ENCODE peak calls at places on chromosome 21, in nine cellular contexts. E, N, F, K, S, H, U, L and T are unnamed samples.

GRCh38 chr21:36422279-36423098 is 37.3 kb downstream of the CHAF1B start:
- DNase-seq in E (peak; percentile 88), F (peak; percentile 21), H (peak; percentile 79), S (peak; percentile 42), K (peak; percentile 51), N (peak; percentile 74), U (no peak), L (peak; percentile 39), T (no peak)

GRCh38 chr21:20970691-20971090 is 27.5 kb upstream of the NCAM2 start:
- DNase-seq in H (no peak), K (no peak), E (no peak), S (no peak), L (no peak), F (no peak), U (no peak), N (no peak), T (no peak)

GRCh38 chr21:15775981-15776380 is 46.2 kb downstream of the USP25 start:
- DNase-seq in K (no peak), U (no peak), S (peak; percentile 81), N (no peak), F (peak; percentile 44), E (no peak), L (no peak), H (no peak), T (no peak)

GRCh38 chr21:32914424-32915070 is 111.2 kb upstream of the OLIG2 start:
- DNase-seq in S (no peak), F (no peak), H (no peak), L (no peak), U (no peak), N (no peak), K (no peak), E (no peak), T (no peak)

GRCh38 chr21:17196619-17197018 is 316.2 kb upstream of the CXADR start:
- DNase-seq in K (no peak), N (no peak), S (no peak), E (no peak), L (no peak), H (no peak), U (no peak), F (no peak), T (no peak)

GRCh38 chr21:43866233-43866632 is 1.2 kb downstream of the AGPAT3 start:
- DNase-seq in S (peak; percentile 36), U (no peak), L (peak; percentile 63), N (no peak), K (peak; percentile 55), E (peak; percentile 71), F (no peak), H (peak; percentile 19), T (no peak)

GRCh38 chr21:15483138-15483780 is 246.5 kb upstream of the USP25 start:
- DNase-seq in E (peak; percentile 84), S (peak; percentile 71), K (peak; percentile 84), L (peak; percentile 87), H (peak; percentile 93), U (peak; percentile 85), F (peak; percentile 76), N (peak; percentile 89), T (peak; percentile 89)

GRCh38 chr21:19899645-19900044 is 1098.6 kb upstream of the NCAM2 start:
- DNase-seq in E (no peak), H (no peak), F (no peak), N (no peak), K (no peak), S (no peak), U (no peak), L (no peak), T (no peak)

GRCh38 chr21:43766734-43767497 is 9.2 kb downstream of the CSTB start:
- DNase-seq in U (no peak), K (no peak), F (no peak), E (no peak), N (no peak), H (no peak), S (no peak), L (no peak), T (no peak)

GRCh38 chr21:36330904-36331303 is 10.9 kb downstream of the MORC3 start:
- DNase-seq in S (peak; percentile 30), N (no peak), L (no peak), K (peak; percentile 39), H (peak; percentile 57), E (peak; percentile 59), U (peak; percentile 33), F (no peak), T (no peak)

GRCh38 chr21:36635991-36636390 is 62.9 kb upstream of the SIM2 start:
- DNase-seq in N (no peak), H (no peak), S (no peak), K (no peak), F (no peak), L (no peak), E (no peak), U (no peak), T (no peak)

GRCh38 chr21:39612233-39613028 is at the start of gene B3GALT5:
- DNase-seq in K (no peak), S (peak; percentile 60), L (no peak), E (peak; percentile 11), F (no peak), U (no peak), N (no peak), H (peak; percentile 95), T (no peak)

GRCh38 chr21:18620421-18620820 is 216.8 kb upstream of the TMPRSS15 start:
- DNase-seq in S (no peak), L (no peak), N (no peak), E (no peak), F (no peak), U (no peak), K (no peak), H (no peak), T (no peak)

GRCh38 chr21:23531444-23531843 is 2075.8 kb downstream of the MRPL39 start:
- DNase-seq in K (no peak), U (no peak), L (no peak), F (no peak), S (no peak), N (no peak), E (no peak), H (no peak), T (no peak)

GRCh38 chr21:41183575-41183974 is 15.6 kb downstream of the BACE2 start:
- DNase-seq in L (no peak), H (no peak), E (no peak), K (no peak), N (no peak), U (no peak), S (no peak), F (no peak), T (no peak)

GRCh38 chr21:27244796-27245195 is 277.9 kb upstream of the ADAMTS5 start:
- DNase-seq in E (no peak), U (no peak), K (no peak), H (no peak), L (no peak), S (no peak), N (no peak), F (no peak), T (no peak)
- H3K27ac ChIP-seq in E (no peak overlapping the region), U (peak overlapping the region; percentile 45), K (no peak overlapping the region), H (no peak overlapping the region), L (peak overlapping the region; percentile 13), S (no peak overlapping the region), N (peak overlapping the region; percentile 66), F (no peak overlapping the region), T (peak overlapping the region; percentile 77)

DNA sequence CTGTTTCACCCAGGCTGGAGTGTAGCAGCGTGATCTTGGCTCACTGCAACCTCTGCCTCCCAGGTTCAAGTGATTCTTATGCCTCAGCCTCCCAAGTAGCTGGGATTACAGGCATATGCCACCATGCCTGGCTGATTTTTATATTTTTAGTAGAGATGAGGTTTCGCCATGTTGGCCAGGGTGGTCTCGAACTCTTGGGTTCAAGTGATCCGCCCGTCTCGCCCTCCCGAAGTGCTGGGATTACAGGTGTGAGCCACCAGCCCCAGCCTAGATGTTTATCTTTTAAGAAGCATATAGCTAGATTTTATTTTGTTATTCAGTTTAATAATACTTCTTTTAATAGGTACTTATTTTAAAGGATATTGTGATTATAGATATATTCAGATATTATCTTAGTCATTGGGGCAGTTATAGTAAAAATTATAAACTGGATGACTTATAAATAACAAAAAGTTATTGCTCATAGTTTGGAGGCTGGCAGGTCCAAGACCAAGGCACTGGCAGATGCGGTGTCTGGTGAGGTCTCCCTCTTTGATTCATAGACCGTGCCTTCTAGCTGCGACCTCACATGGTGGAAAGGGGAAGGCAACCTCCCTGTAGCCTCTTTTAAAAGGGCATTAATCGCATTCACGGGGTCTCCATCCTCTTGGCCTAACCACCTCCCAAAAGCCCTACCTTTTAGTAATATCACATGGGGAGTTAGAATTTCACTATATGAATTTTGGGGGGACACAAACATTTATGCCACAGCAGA is 3.1 kb upstream of the KCNE2 start:
- DNase-seq in L (no peak), N (peak; percentile 40), U (no peak), E (no peak), F (no peak), K (no peak), S (no peak), H (no peak), T (peak; percentile 47)
- TF ChIP-seq CTCF in L (no peak), N (no peak), U (no peak), E (no peak), F (no peak), K (no peak), S (no peak), H (no peak), T (no peak)

DNA sequence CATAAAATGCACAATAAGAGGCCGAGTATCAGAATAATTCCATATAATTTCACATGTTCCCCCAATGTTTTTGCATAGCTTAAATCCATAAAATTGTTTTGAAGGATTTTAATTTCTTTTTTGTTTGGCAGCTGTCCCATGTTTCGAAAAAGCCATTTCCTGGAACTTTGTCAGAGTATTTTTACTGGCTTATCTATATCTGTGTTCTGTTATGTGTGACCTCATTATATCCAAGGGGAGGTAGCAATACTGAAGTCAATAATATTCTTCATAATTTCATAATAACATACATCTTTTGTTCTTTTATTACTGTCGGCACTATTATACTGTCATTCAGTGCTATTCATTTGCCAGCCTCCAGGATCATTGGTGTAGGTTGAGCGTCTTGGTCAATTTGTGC is 9.4 kb upstream of the BACH1 start:
- DNase-seq in S (no peak), L (no peak), K (no peak), N (no peak), U (no peak), F (no peak), H (no peak), E (no peak), T (no peak)
- H3K27ac ChIP-seq in S (no peak overlapping the region), L (no peak overlapping the region), K (no peak overlapping the region), N (no peak overlapping the region), U (no peak overlapping the region), F (no peak overlapping the region), H (no peak overlapping the region), E (no peak overlapping the region), T (no peak overlapping the region)

DNA sequence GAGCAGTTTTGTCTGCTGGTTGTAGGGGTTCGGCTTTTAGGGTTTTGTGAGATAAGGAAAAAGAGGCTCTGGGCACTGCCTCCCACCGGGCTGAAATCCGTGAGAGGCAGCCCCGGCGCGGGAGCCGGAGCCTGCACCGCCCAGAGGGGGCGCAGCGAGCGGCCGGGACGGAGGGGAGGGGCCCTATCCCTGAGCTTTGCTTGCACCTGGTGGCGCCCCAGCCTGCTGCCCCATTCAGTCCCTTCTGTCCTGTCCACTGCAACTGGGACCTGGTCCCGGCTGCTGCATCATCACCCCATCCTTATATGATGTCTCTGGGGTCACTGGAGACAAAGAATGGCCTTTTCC is 512 bp upstream of the KCNJ6 start:
- DNase-seq in L (no peak), N (no peak), U (no peak), E (peak; percentile 29), K (no peak), F (no peak), H (peak; percentile 85), S (no peak), T (no peak)
- TF ChIP-seq CTCF in L (no peak), N (no peak), U (no peak), E (no peak), K (no peak), F (peak; percentile 22), H (peak; percentile 62), S (peak; percentile 16), T (no peak)